ENCODE peak calls at places on chromosomes 1 and 21, in four cellular contexts. I, J, H and B are unnamed samples.

GRCh38 chr1:21258331-21259134 is 31.7 kb downstream of the ECE1 start:
- DNase-seq in I (no peak), J (no peak), H (no peak), B (no peak)

GRCh38 chr1:65059930-65060538 is 88.0 kb upstream of the AK4 start:
- DNase-seq in I (no peak), J (no peak), H (no peak), B (no peak)

GRCh38 chr21:32184485-32184884 is 94.4 kb downstream of the MIS18A start:
- DNase-seq in I (no peak), J (no peak), H (no peak), B (no peak)

GRCh38 chr1:214506972-214507431 is 44.4 kb downstream of the PTPN14 start:
- DNase-seq in I (peak), J (no peak), H (no peak), B (no peak)

GRCh38 chr1:214637722-214638473 is 34.9 kb downstream of the CENPF start:
- DNase-seq in I (peak), J (no peak), H (no peak), B (no peak)

GRCh38 chr1:65260851-65261473 is 48.4 kb upstream of the DNAJC6 start:
- DNase-seq in I (no peak), J (no peak), H (no peak), B (no peak)

GRCh38 chr1:36306210-36306901 is at the start of gene SH3D21:
- DNase-seq in I (peak), J (peak), H (peak), B (peak)

GRCh38 chr1:229161740-229162139 is 109.2 kb upstream of the RAB4A start:
- DNase-seq in I (no peak), J (no peak), H (no peak), B (peak)

GRCh38 chr1:175543447-175543846 is 199.9 kb downstream of the TNR start:
- DNase-seq in I (no peak), J (no peak), H (no peak), B (no peak)

GRCh38 chr1:59880735-59881134 is 45.8 kb downstream of the CYP2J2 start:
- DNase-seq in I (peak), J (peak), H (no peak), B (no peak)

GRCh38 chr1:153533689-153534201 is 2.0 kb downstream of the S100A6 start:
- DNase-seq in I (no peak), J (peak), H (no peak), B (no peak)

GRCh38 chr1:200042437-200043329 is 15.2 kb downstream of the NR5A2 start:
- DNase-seq in I (peak), J (no peak), H (peak), B (no peak)

GRCh38 chr1:190474587-190475305 is 2.9 kb downstream of the BRINP3 start:
- DNase-seq in I (peak), J (no peak), H (no peak), B (no peak)

GRCh38 chr1:218209351-218209861 is 75.7 kb upstream of the RRP15 start:
- DNase-seq in I (no peak), J (no peak), H (no peak), B (no peak)

GRCh38 chr1:10973552-10973951 is 38.9 kb upstream of the TARDBP start:
- DNase-seq in I (no peak), J (peak), H (peak), B (no peak)

GRCh38 chr21:37009740-37010341 is 3.3 kb downstream of the RIPPLY3 start:
- DNase-seq in I (peak), J (peak), H (peak), B (peak)

GRCh38 chr21:33680870-33681269 is 38.6 kb downstream of the ITSN1 start:
- DNase-seq in I (no peak), J (no peak), H (no peak), B (no peak)

GRCh38 chr21:44263221-44263671 is 1.5 kb upstream of the DNMT3L start:
- DNase-seq in I (no peak), J (no peak), H (peak), B (no peak)

GRCh38 chr1:19946331-19946751 is 22.9 kb upstream of the PLA2G2E start:
- DNase-seq in I (no peak), J (no peak), H (no peak), B (no peak)

GRCh38 chr21:20617130-20617529 is 381.1 kb upstream of the NCAM2 start:
- DNase-seq in I (no peak), J (no peak), H (no peak), B (no peak)

GRCh38 chr1:44029911-44030605 is 1.2 kb downstream of the SLC6A9 start:
- DNase-seq in I (peak), J (peak), H (peak), B (peak)

GRCh38 chr1:42975038-42975437 is 16.4 kb upstream of the SLC2A1 start:
- DNase-seq in I (no peak), J (no peak), H (no peak), B (no peak)

GRCh38 chr1:47918257-47918867 is 78.8 kb downstream of the TRABD2B start:
- DNase-seq in I (peak), J (no peak), H (no peak), B (no peak)

GRCh38 chr1:26468911-26469310 is 3.3 kb upstream of the HMGN2 start:
- DNase-seq in I (peak), J (peak), H (peak), B (no peak)

GRCh38 chr1:92728687-92729086 is 56.2 kb downstream of the EVI5 start:
- DNase-seq in I (no peak), J (no peak), H (no peak), B (no peak)

GRCh38 chr1:222817529-222817928 is 2.7 kb downstream of the DISP1 start:
- DNase-seq in I (no peak), J (no peak), H (no peak), B (no peak)

GRCh38 chr1:166189126-166189525 is 22.3 kb upstream of the FAM78B start:
- DNase-seq in I (no peak), J (no peak), H (no peak), B (no peak)

GRCh38 chr1:181089777-181090505 is 1.4 kb downstream of the IER5 start:
- DNase-seq in I (peak), J (peak), H (peak), B (peak)

GRCh38 chr1:63773815-63774616 is at the start of gene ROR1:
- DNase-seq in I (peak), J (peak), H (peak), B (peak)

GRCh38 chr1:203214889-203215288 is 14.6 kb downstream of the CHIT1 start:
- DNase-seq in I (no peak), J (no peak), H (no peak), B (no peak)

GRCh38 chr1:72439036-72439435 is 156.7 kb upstream of the NEGR1 start:
- DNase-seq in I (no peak), J (no peak), H (no peak), B (no peak)

GRCh38 chr21:23127973-23128372 is 2129.8 kb downstream of the NCAM2 start:
- DNase-seq in I (no peak), J (no peak), H (no peak), B (no peak)

DNA sequence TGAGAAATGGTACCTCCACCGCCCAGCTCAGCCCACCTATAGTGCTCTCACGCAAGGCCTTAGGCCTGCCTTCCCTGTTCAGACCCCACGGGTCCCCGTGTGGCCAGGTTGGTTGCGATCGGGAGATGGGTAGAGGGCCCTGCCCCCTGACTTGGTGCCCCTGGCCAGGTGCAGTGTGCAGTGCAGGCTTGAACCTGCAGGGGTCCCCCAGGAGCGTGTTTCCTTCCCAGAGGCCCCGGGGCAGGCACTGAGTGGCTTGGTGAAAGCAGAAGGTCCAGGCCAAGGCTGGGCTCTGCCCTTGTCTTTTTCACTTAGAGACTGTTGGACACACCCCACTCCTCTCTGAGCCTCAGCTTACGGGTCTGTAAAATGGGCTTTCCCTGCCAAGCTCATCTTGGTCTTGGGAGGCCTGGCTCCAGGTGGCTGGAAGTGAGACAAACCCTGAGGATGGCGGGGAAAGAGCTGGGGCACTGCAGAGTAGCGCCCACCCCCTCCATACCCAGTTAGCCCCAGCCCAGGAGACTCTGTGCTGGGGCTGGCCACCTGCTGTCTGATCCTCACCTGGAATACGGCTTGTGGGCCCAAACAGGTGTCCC is 9.3 kb upstream of the HES5 start:
- DNase-seq in I (no peak), J (no peak), H (peak), B (no peak)
- TF ChIP-seq CTCF in I (peak), J (peak), H (no peak), B (no peak)

GRCh38 chr1:109924316-109924715 is 13.7 kb downstream of the CSF1 start:
- DNase-seq in I (no peak), J (no peak), H (no peak), B (no peak)
- TF ChIP-seq POLR2A in I (no peak), J (no peak), H (no peak), B (no peak)

GRCh38 chr1:186304982-186305949 is 69.8 kb downstream of the TPR start:
- DNase-seq in I (no peak), J (no peak), H (no peak), B (no peak)
- TF ChIP-seq CTCF in I (no peak), J (no peak), H (no peak), B (no peak)

DNA sequence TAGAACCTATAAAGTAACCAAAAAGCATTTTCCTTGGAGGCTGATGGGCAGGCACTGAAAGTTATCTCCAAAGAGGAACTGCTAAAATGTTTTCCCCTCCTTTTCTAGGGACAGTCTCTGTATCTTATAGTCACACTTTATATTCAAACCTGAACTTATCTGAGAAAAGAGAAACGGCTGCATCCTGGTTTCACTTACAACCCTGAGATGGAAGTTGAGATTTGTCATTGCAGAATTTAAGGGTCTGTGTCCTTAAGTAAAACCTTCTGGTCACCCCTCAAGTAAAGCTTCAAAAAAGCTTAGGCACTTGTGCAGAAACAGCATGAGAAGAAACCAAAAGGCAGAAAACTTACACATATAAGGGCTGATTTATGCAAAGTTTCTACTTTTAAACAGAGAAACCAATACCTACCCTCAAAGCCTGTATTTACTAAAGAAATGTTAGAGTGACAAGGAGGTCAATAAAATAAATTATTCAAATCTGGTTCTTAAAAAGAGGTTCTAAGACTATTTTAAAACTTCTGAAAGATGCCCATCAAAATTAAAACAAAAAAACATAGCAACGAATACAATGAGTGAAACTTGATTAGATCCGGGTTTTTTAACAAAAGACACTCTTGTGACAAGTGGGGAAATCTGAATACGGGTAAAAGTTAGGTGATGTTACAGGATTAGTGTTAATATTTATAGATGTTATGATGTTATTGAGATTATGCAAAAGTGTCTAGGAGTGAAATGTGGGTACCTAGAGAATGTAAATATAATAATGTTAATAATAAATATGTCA is 9.9 kb downstream of the CD58 start:
- DNase-seq in I (no peak), J (no peak), H (no peak), B (no peak)
- TF ChIP-seq POLR2A in I (no peak), J (no peak), H (no peak), B (no peak)

DNA sequence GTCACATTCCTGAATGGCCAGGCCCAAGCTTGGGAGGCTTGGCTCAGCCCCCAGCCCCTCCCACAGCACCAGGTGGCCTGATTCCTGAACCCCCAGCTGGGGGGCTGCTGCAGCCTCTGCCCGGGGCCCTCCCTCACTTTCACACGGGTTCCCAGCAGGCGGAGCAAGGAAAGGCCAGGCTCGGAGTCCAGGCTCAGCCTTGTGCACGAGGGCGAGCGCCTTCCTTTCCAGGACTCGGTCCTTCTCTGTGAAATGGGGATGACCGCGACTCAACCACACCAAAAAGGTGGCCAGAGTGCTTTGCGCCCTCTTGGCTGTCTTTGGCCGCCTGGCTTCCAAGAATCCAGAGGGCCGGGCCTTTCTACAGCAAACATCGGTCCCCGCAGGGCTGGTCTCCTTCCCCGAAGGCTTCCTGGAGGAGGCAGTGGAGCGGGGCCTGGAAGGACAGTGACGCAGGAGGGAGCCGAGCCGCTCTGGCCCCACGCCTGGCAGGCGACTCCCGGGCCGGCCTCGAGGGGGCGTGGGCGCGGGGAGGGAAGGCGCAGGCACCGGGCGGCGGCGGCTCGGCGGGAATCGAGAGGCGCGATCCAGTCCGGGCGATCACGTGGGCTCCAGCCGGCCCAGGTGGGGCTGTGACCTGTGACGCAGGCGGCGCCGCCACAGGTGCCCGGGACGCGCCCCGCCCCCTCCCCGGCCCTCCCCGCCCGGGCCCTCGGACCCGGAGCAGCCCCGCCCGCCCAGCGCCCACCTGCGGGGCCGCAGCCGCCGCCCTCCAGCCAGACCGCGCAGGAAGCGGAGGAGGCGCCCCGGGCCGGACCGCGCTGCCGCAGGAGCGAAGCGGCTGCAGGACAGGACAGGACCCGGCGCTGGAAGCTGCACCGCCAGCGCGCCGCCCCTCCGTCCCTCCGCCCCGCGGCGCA is at the start of gene ARHGEF16:
- DNase-seq in I (peak), J (peak), H (peak), B (peak)
- TF ChIP-seq CTCF in I (peak), J (peak), H (peak), B (peak)

GRCh38 chr1:183472488-183473285 is at the start of gene SMG7:
- DNase-seq in I (no peak), J (peak), H (peak), B (no peak)
- TF ChIP-seq POLR2A in I (peak), J (peak), H (peak), B (no peak)

GRCh38 chr1:156392427-156392826 is 23.4 kb downstream of the RHBG start:
- DNase-seq in I (no peak), J (no peak), H (no peak), B (no peak)

GRCh38 chr1:156394082-156394481 is 25.1 kb downstream of the RHBG start:
- DNase-seq in I (no peak), J (no peak), H (no peak), B (no peak)

GRCh38 chr1:156391701-156392100 is 22.7 kb downstream of the RHBG start:
- DNase-seq in I (no peak), J (no peak), H (no peak), B (no peak)

GRCh38 chr1:156393095-156393494 is 24.1 kb downstream of the RHBG start:
- DNase-seq in I (no peak), J (no peak), H (no peak), B (no peak)

GRCh38 chr1:156394835-156395461 is 25.9 kb downstream of the RHBG start:
- DNase-seq in I (no peak), J (no peak), H (no peak), B (no peak)
- TF ChIP-seq CTCF in I (no peak), J (no peak), H (no peak), B (no peak)

DNA sequence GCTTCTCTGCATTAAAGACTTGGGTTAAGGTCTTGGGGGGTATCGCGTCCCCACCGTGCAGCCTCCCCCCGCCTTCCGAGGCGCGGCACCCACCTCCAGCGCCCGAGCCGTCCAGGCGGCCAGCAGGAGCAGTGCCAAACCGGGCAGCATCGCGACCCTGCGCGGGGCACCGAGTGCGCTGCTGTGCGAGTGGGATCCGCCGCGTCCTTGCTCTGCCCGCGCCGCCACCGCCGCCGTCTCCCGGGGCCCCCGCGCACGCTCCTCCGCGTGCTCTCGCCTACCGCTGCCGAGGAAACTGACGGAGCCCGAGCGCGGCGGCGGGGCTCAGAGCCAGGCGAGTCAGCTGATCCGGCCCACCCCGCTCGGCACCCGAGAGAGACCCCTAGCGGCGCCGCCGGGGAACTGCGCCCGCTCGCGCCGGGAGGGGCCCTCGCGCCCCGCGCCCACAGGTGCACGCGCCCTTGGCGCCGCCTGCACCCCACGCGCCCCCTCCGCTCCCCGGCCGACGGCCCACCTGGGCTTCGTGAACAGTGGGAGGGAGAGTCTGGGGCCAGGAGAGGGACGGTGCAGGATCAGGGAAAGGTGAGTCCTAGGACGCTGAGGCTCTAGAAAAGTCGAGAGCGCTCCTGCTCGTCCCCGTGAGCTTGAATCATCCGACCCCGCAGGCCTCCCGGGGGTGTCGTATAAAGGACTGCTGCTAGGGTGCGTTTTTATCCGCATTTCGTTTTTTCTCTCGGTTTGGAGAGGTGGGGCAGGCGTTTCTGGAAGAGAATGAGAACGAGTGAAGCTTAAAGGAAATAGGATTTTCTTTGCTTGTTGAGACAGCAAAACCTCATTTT is at the start of gene APP:
- DNase-seq in I (peak), J (peak), H (peak), B (peak)
- TF ChIP-seq POLR2A in I (peak), J (peak), H (peak), B (peak)

GRCh38 chr1:40595623-40596022 is 64.2 kb downstream of the ZNF684 start:
- DNase-seq in I (no peak), J (no peak), H (no peak), B (no peak)
- TF ChIP-seq CTCF in I (no peak), J (no peak), H (no peak), B (no peak)